ENCODE peak calls at places on chromosome 18, in ten cellular contexts. H is heart left ventricle; Z is EL; V is aorta; L is pons; D is erythroblast; G is activated naive CD8-positive, alpha-beta T cell treated with anti-CD3 and anti-CD28 coated beads, Interleukin-2, amount 50 U/mL, for 24 hours; K is fibroblast of lung; N is AG20443; F is GM03348. A is an unnamed sample.

GRCh38 chr18:34514238-34514637 is 195.9 kb upstream of the DTNA start:
- DNase-seq in H (no peak), Z (no peak), V (no peak), L (no peak), D (no peak), G (no peak), K (peak), N (no peak), F (no peak), A (no peak)

GRCh38 chr18:62828852-62829251 is 113.5 kb downstream of the PHLPP1 start:
- DNase-seq in H (no peak), Z (peak), V (no peak), L (no peak), D (no peak), G (no peak), K (no peak), N (no peak), F (no peak), A (no peak)

GRCh38 chr18:830315-830901 is 18.4 kb upstream of the YES1 start:
- DNase-seq in H (peak), Z (peak), V (no peak), L (peak), D (no peak), G (peak), K (peak), N (peak), F (peak), A (no peak)

GRCh38 chr18:41135146-41135545 is 819.9 kb upstream of the PIK3C3 start:
- DNase-seq in H (no peak), Z (no peak), V (no peak), L (no peak), D (no peak), G (no peak), K (no peak), N (no peak), F (no peak), A (no peak)

GRCh38 chr18:21134895-21135294 is 23.3 kb upstream of the ROCK1 start:
- DNase-seq in H (no peak), Z (peak), V (no peak), L (peak), D (peak), G (no peak), K (peak), N (no peak), F (no peak), A (peak)

GRCh38 chr18:63155169-63155852 is 164.3 kb downstream of the BCL2 start:
- DNase-seq in H (peak), Z (no peak), V (peak), L (peak), D (peak), G (peak), K (no peak), N (peak), F (no peak), A (peak)

GRCh38 chr18:58847383-58848071 is 17.1 kb upstream of the ZNF532 start:
- DNase-seq in H (peak), Z (no peak), V (no peak), L (no peak), D (no peak), G (peak), K (no peak), N (no peak), F (no peak), A (peak)

GRCh38 chr18:34494359-34494696 is 215.8 kb upstream of the DTNA start:
- DNase-seq in H (peak), Z (no peak), V (peak), L (peak), D (no peak), G (no peak), K (no peak), N (no peak), F (no peak), A (no peak)

GRCh38 chr18:58823385-58823784 is 41.3 kb upstream of the ZNF532 start:
- DNase-seq in H (no peak), Z (no peak), V (no peak), L (no peak), D (no peak), G (no peak), K (no peak), N (no peak), F (no peak), A (no peak)

GRCh38 chr18:23722646-23723045 is 33.4 kb downstream of the LAMA3 start:
- DNase-seq in H (no peak), Z (peak), V (no peak), L (no peak), D (peak), G (no peak), K (no peak), N (no peak), F (no peak), A (no peak)

GRCh38 chr18:40926679-40927078 is 1028.4 kb upstream of the PIK3C3 start:
- DNase-seq in H (no peak), Z (no peak), V (no peak), L (no peak), D (no peak), G (no peak), K (peak), N (no peak), F (no peak), A (no peak)

GRCh38 chr18:10286580-10287150 is 167.8 kb upstream of the APCDD1 start:
- DNase-seq in H (no peak), Z (no peak), V (no peak), L (no peak), D (no peak), G (no peak), K (no peak), N (no peak), F (no peak), A (no peak)

GRCh38 chr18:23071285-23071684 is 64.0 kb upstream of the CABLES1 start:
- DNase-seq in H (peak), Z (peak), V (no peak), L (peak), D (no peak), G (peak), K (peak), N (no peak), F (peak), A (peak)

GRCh38 chr18:77133051-77133919 is 702 bp upstream of the MBP start:
- DNase-seq in H (no peak), Z (no peak), V (no peak), L (no peak), D (peak), G (no peak), K (no peak), N (no peak), F (no peak), A (no peak)

GRCh38 chr18:78809845-78810244 is 169.8 kb upstream of the SALL3 start:
- DNase-seq in H (no peak), Z (no peak), V (peak), L (no peak), D (no peak), G (no peak), K (no peak), N (no peak), F (no peak), A (no peak)

GRCh38 chr18:61719676-61720075 is 173.1 kb downstream of the RNF152 start:
- DNase-seq in H (no peak), Z (no peak), V (no peak), L (no peak), D (no peak), G (no peak), K (no peak), N (no peak), F (no peak), A (no peak)

GRCh38 chr18:70024088-70024487 is 76.4 kb upstream of the CD226 start:
- DNase-seq in H (no peak), Z (no peak), V (no peak), L (no peak), D (peak), G (no peak), K (no peak), N (no peak), F (no peak), A (no peak)

GRCh38 chr18:5425721-5426120 is 118.1 kb downstream of the EPB41L3 start:
- DNase-seq in H (no peak), Z (no peak), V (no peak), L (no peak), D (no peak), G (no peak), K (no peak), N (no peak), F (no peak), A (no peak)

GRCh38 chr18:35479911-35480586 is 17.7 kb downstream of the INO80C start:
- DNase-seq in H (no peak), Z (no peak), V (no peak), L (no peak), D (no peak), G (no peak), K (no peak), N (no peak), F (no peak), A (no peak)

GRCh38 chr18:44178476-44178875 is 502.2 kb upstream of the SETBP1 start:
- DNase-seq in H (no peak), Z (no peak), V (peak), L (no peak), D (no peak), G (no peak), K (no peak), N (no peak), F (no peak), A (no peak)

GRCh38 chr18:23881778-23882177 is 132.8 kb upstream of the TTC39C start:
- DNase-seq in H (no peak), Z (no peak), V (no peak), L (no peak), D (no peak), G (no peak), K (no peak), N (no peak), F (no peak), A (no peak)

GRCh38 chr18:64678048-64678447 is 529.2 kb upstream of the LINC00305 start:
- DNase-seq in H (no peak), Z (no peak), V (no peak), L (no peak), D (no peak), G (no peak), K (no peak), N (no peak), F (no peak), A (no peak)

GRCh38 chr18:46252754-46253153 is 148.6 kb downstream of the HAUS1 start:
- DNase-seq in H (no peak), Z (no peak), V (no peak), L (no peak), D (no peak), G (no peak), K (no peak), N (no peak), F (no peak), A (no peak)

GRCh38 chr18:21074336-21075323 is 37.0 kb downstream of the ROCK1 start:
- DNase-seq in H (no peak), Z (peak), V (no peak), L (no peak), D (no peak), G (no peak), K (no peak), N (no peak), F (no peak), A (no peak)

GRCh38 chr18:45280486-45281263 is 334.6 kb upstream of the SLC14A2 start:
- DNase-seq in H (no peak), Z (no peak), V (no peak), L (no peak), D (no peak), G (no peak), K (no peak), N (no peak), F (no peak), A (no peak)

GRCh38 chr18:12049983-12050811 is 43.4 kb upstream of the ANKRD62 start:
- DNase-seq in H (no peak), Z (no peak), V (no peak), L (peak), D (no peak), G (no peak), K (no peak), N (no peak), F (no peak), A (peak)

GRCh38 chr18:76931171-76931570 is 108.8 kb downstream of the ZNF236 start:
- DNase-seq in H (no peak), Z (no peak), V (no peak), L (no peak), D (no peak), G (no peak), K (no peak), N (no peak), F (no peak), A (no peak)

GRCh38 chr18:6487968-6488367 is 73.3 kb upstream of the L3MBTL4 start:
- DNase-seq in H (no peak), Z (no peak), V (no peak), L (no peak), D (no peak), G (no peak), K (no peak), N (no peak), F (no peak), A (no peak)

GRCh38 chr18:79625195-79625923 is 54.2 kb upstream of the CTDP1 start:
- DNase-seq in H (peak), Z (no peak), V (no peak), L (peak), D (no peak), G (no peak), K (no peak), N (no peak), F (no peak), A (peak)

GRCh38 chr18:22283397-22283796 is 114.0 kb downstream of the GATA6 start:
- DNase-seq in H (no peak), Z (peak), V (no peak), L (no peak), D (no peak), G (no peak), K (peak), N (no peak), F (no peak), A (no peak)

GRCh38 chr18:39946623-39947061 is 2008.4 kb upstream of the PIK3C3 start:
- DNase-seq in H (no peak), Z (peak), V (no peak), L (peak), D (no peak), G (no peak), K (peak), N (peak), F (peak), A (no peak)

GRCh38 chr18:61528961-61529360 is 195.7 kb downstream of the CDH20 start:
- DNase-seq in H (no peak), Z (no peak), V (no peak), L (no peak), D (no peak), G (no peak), K (peak), N (no peak), F (no peak), A (no peak)

GRCh38 chr18:35619468-35619867 is 37.9 kb downstream of the GALNT1 start:
- DNase-seq in H (peak), Z (no peak), V (no peak), L (peak), D (no peak), G (no peak), K (peak), N (peak), F (peak), A (no peak)

A was measured in B cell.